ENCODE peak calls at places on chromosomes 6 and 20, in five cellular contexts. One of them, this sample, is unnamed.

GRCh38 chr20:38117635-38118034 is 47.4 kb downstream of the TGM2 start:
- DNase-seq in K562: no peak
- DNase-seq in GM12878: no peak
- DNase-seq in A549: no peak
- DNase-seq in HepG2: peak
- DNase-seq in this sample: no peak

GRCh38 chr6:33823806-33824205 is 20.0 kb upstream of the MLN start:
- DNase-seq in HepG2: no peak
- DNase-seq in A549: no peak
- DNase-seq in K562: no peak
- DNase-seq in GM12878: no peak
- DNase-seq in this sample: no peak

GRCh38 chr6:82040405-82041221 is 206.9 kb downstream of the IBTK start:
- DNase-seq in K562: peak
- DNase-seq in A549: peak
- DNase-seq in HepG2: peak
- DNase-seq in GM12878: peak
- DNase-seq in this sample: peak

GRCh38 chr20:36275011-36275410 is 31.1 kb upstream of the DLGAP4 start:
- DNase-seq in HepG2: no peak
- DNase-seq in K562: no peak
- DNase-seq in A549: no peak
- DNase-seq in GM12878: no peak
- DNase-seq in this sample: no peak

GRCh38 chr20:43463133-43463863 is 5.6 kb downstream of the SRSF6 start:
- DNase-seq in GM12878: no peak
- DNase-seq in HepG2: no peak
- DNase-seq in K562: no peak
- DNase-seq in A549: no peak
- DNase-seq in this sample: no peak

GRCh38 chr6:121435444-121436069 is at the start of gene GJA1:
- DNase-seq in K562: no peak
- DNase-seq in HepG2: no peak
- DNase-seq in GM12878: no peak
- DNase-seq in A549: peak
- DNase-seq in this sample: peak

GRCh38 chr6:56851104-56851503 is 103.8 kb upstream of the BEND6 start:
- DNase-seq in A549: no peak
- DNase-seq in GM12878: no peak
- DNase-seq in HepG2: no peak
- DNase-seq in K562: no peak
- DNase-seq in this sample: peak

GRCh38 chr6:34982424-34982852 is 93.4 kb downstream of the ANKS1A start:
- DNase-seq in GM12878: no peak
- DNase-seq in HepG2: peak
- DNase-seq in K562: peak
- DNase-seq in A549: peak
- DNase-seq in this sample: no peak

GRCh38 chr6:5084192-5084786 is 852 bp upstream of the PPP1R3G start:
- DNase-seq in K562: peak
- DNase-seq in GM12878: no peak
- DNase-seq in A549: no peak
- DNase-seq in HepG2: no peak
- DNase-seq in this sample: peak

GRCh38 chr6:36727491-36728021 is 29.9 kb downstream of the RAB44 start:
- DNase-seq in A549: no peak
- DNase-seq in GM12878: peak
- DNase-seq in HepG2: no peak
- DNase-seq in K562: no peak
- DNase-seq in this sample: no peak

GRCh38 chr6:57432162-57432561 is 114.7 kb downstream of the PRIM2 start:
- DNase-seq in GM12878: no peak
- DNase-seq in K562: no peak
- DNase-seq in HepG2: peak
- DNase-seq in A549: no peak
- DNase-seq in this sample: no peak

GRCh38 chr20:63074182-63074581 is 67.4 kb upstream of the BHLHE23 start:
- DNase-seq in K562: no peak
- DNase-seq in A549: no peak
- DNase-seq in HepG2: no peak
- DNase-seq in GM12878: no peak
- DNase-seq in this sample: no peak

GRCh38 chr20:47306095-47306494 is 50.4 kb downstream of the ZMYND8 start:
- DNase-seq in HepG2: no peak
- DNase-seq in GM12878: no peak
- DNase-seq in K562: no peak
- DNase-seq in A549: no peak
- DNase-seq in this sample: no peak

GRCh38 chr20:13262701-13263335 is 41.7 kb downstream of the ISM1 start:
- DNase-seq in HepG2: no peak
- DNase-seq in K562: no peak
- DNase-seq in A549: no peak
- DNase-seq in GM12878: no peak
- DNase-seq in this sample: no peak

GRCh38 chr6:90793771-90794170 is 206.9 kb upstream of the MAP3K7 start:
- DNase-seq in K562: no peak
- DNase-seq in HepG2: no peak
- DNase-seq in A549: no peak
- DNase-seq in GM12878: no peak
- DNase-seq in this sample: no peak

GRCh38 chr6:1576166-1576565 is 33.5 kb upstream of the FOXC1 start:
- DNase-seq in HepG2: no peak
- DNase-seq in K562: no peak
- DNase-seq in A549: no peak
- DNase-seq in GM12878: no peak
- DNase-seq in this sample: no peak

GRCh38 chr20:19457551-19457950 is 245.1 kb downstream of the SLC24A3 start:
- DNase-seq in GM12878: no peak
- DNase-seq in K562: no peak
- DNase-seq in HepG2: no peak
- DNase-seq in A549: no peak
- DNase-seq in this sample: no peak

GRCh38 chr6:112503210-112503609 is 156.1 kb downstream of the RFPL4B start:
- DNase-seq in K562: no peak
- DNase-seq in A549: no peak
- DNase-seq in GM12878: no peak
- DNase-seq in HepG2: no peak
- DNase-seq in this sample: peak

GRCh38 chr6:81842254-81842653 is 89.8 kb upstream of the TENT5A start:
- DNase-seq in K562: no peak
- DNase-seq in GM12878: no peak
- DNase-seq in A549: no peak
- DNase-seq in HepG2: peak
- DNase-seq in this sample: no peak

GRCh38 chr6:119445666-119446622 is 96.4 kb upstream of the MAN1A1 start:
- DNase-seq in K562: peak
- DNase-seq in HepG2: no peak
- DNase-seq in A549: no peak
- DNase-seq in GM12878: no peak
- DNase-seq in this sample: peak

GRCh38 chr6:138692058-138692977 is 81.3 kb upstream of the CCDC28A start:
- DNase-seq in GM12878: no peak
- DNase-seq in A549: peak
- DNase-seq in HepG2: peak
- DNase-seq in K562: peak
- DNase-seq in this sample: peak

GRCh38 chr6:53136000-53136609 is 12.5 kb downstream of the GCM1 start:
- DNase-seq in GM12878: no peak
- DNase-seq in A549: no peak
- DNase-seq in HepG2: no peak
- DNase-seq in K562: no peak
- DNase-seq in this sample: no peak
- TF ChIP-seq JUNB in GM12878: no peak
- TF ChIP-seq JUNB in A549: no peak
- TF ChIP-seq JUNB in HepG2: no peak
- TF ChIP-seq JUNB in K562: no peak
- TF ChIP-seq JUNB in this sample: no peak

DNA sequence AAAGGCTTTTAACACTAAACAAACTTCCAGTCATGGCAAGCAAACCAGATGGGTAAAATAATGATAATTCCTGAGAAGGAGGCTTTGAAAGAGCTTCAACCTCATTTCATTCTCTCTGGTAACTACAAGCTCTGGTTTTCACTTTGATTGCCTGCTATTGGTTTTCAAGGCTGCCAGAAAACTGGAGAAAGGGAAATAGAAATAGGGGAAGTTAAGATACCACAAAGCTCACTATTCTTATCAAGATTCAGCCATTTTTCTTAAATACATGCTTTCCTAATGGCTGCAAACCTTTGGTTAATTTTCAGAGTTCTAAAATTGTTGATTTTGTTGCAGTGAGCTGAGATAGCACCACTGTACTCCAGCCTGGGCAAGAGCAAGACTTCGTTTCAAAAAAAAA is 42.5 kb upstream of the NELFCD start:
- DNase-seq in HepG2: no peak
- DNase-seq in GM12878: no peak
- DNase-seq in K562: no peak
- DNase-seq in A549: no peak
- DNase-seq in this sample: no peak
- TF ChIP-seq JUNB in HepG2: no peak
- TF ChIP-seq JUNB in GM12878: no peak
- TF ChIP-seq JUNB in K562: no peak
- TF ChIP-seq JUNB in A549: no peak
- TF ChIP-seq JUNB in this sample: no peak

DNA sequence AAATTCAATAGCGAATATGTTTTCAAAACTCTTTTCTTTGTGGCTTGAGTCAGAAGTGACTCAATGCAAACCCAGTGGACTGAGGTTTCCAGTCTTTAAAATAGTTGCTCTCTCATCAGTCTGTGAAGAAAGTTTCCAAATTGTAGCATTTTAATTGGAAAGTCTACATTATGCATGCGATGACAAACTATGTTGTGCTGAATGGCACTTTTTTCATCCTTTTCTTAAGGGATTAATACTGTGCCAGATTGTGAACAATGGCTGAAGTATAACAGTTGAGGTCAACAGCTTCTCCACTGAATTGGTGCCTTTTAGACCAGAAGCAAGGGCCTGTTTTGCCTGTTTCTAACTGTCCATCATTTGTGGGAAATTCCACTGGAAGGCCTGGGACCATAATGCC is 377.1 kb downstream of the BTBD9 start:
- DNase-seq in K562: no peak
- DNase-seq in HepG2: no peak
- DNase-seq in A549: no peak
- DNase-seq in GM12878: no peak
- DNase-seq in this sample: no peak
- TF ChIP-seq JUNB in K562: no peak
- TF ChIP-seq JUNB in HepG2: no peak
- TF ChIP-seq JUNB in A549: no peak
- TF ChIP-seq JUNB in GM12878: no peak
- TF ChIP-seq JUNB in this sample: no peak

DNA sequence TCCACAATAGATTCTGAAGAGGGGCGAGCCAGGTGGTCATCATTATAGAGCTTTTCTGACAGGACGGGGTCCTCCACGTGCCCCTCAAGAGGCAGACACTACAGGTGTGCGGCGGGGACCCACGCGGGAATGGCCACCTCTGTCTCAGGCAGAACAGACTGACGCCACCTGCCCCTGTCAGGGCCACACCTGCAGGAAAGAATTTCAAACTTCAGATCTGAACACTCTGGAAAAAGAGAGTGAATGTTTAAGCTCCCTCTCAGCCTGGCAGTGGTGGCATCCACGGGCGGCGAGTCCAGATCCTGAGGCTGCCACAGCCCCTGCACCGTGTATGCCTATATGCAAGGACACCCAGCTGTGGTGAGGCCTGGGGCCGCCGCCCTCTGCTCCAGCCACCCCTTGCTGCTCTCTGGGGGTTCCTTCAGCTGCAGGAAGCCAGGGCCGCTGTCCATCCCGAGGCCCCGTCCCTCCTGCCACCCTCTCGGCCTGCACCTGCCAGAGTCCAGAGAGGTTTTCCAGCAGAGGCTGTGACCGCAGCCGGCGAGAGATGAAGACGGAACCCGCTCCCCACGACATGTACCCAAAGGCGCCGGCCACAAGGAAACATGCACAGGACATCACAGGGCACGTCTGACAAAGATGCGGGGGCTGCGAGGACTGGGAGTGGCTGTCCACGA is 234.9 kb downstream of the ERMARD start:
- DNase-seq in A549: no peak
- DNase-seq in GM12878: no peak
- DNase-seq in K562: no peak
- DNase-seq in HepG2: no peak
- DNase-seq in this sample: no peak
- TF ChIP-seq JUNB in A549: no peak
- TF ChIP-seq JUNB in GM12878: no peak
- TF ChIP-seq JUNB in K562: no peak
- TF ChIP-seq JUNB in HepG2: no peak
- TF ChIP-seq JUNB in this sample: no peak

DNA sequence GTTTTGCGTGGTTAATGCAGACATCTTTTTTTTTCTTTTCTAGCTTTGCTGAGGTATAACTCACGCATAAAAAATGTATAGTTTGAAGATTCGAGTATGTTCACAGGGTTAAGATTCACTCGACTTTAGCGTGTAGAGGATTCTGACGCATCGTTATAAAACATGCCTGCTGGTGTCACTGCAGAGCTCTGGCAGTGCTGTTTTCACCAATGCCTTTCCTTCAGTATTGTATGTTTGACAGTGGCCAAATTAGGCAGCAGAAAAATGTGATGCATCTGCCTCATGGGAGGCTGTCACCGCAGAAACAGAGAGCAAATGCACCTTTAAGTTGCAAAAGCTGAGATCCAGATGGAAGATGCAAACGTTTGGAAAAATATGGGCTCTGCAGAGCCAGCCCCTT is 18.0 kb upstream of the SIRPB2 start:
- DNase-seq in GM12878: no peak
- DNase-seq in A549: peak
- DNase-seq in K562: peak
- DNase-seq in HepG2: peak
- DNase-seq in this sample: peak
- TF ChIP-seq JUNB in GM12878: no peak
- TF ChIP-seq JUNB in A549: no peak
- TF ChIP-seq JUNB in K562: no peak
- TF ChIP-seq JUNB in HepG2: no peak
- TF ChIP-seq JUNB in this sample: no peak

DNA sequence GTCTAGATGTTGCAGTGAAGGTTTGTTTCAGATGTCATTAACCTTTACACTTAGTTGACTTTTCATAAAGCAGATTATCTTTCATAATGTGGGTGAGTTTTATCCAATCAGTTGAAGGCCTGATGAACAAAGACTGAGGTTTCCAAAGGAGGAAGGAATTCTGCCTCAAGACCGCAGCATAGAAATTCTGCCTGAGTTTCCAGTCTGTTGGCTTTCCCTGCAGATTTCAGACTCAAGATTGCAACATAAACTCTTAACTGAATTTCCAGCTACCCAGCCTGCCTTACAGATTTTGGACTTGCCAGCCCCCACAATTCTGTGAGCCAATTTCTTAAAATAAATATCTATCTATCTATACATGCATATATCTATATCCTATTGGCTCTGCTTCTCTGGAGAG is 57.4 kb upstream of the SMLR1 start:
- DNase-seq in A549: no peak
- DNase-seq in HepG2: no peak
- DNase-seq in GM12878: no peak
- DNase-seq in K562: no peak
- DNase-seq in this sample: no peak
- TF ChIP-seq JUNB in A549: no peak
- TF ChIP-seq JUNB in HepG2: no peak
- TF ChIP-seq JUNB in GM12878: no peak
- TF ChIP-seq JUNB in K562: no peak
- TF ChIP-seq JUNB in this sample: no peak

This sample was measured in GM23338.